ENCODE peak calls at places on chromosomes 4 and X, in four cellular contexts. V is esophagus muscularis mucosa, P is sigmoid colon, X is transverse colon. F is an unnamed sample.

GRCh38 chrX:9438950-9439494 is 25.8 kb upstream of the TBL1X start:
- DNase-seq in V (no peak), P (no peak), X (no peak), F (no peak)

GRCh38 chr4:21366312-21366711 is 582.3 kb downstream of the KCNIP4 start:
- DNase-seq in V (no peak), P (no peak), X (no peak), F (no peak)

GRCh38 chr4:113406723-113407016 is 354.9 kb downstream of the CAMK2D start:
- DNase-seq in V (no peak), P (no peak), X (no peak), F (peak; percentile 30)

GRCh38 chrX:45515262-45516215 is 314.9 kb upstream of the DIPK2B start:
- DNase-seq in V (no peak), P (peak; percentile 94), X (peak; percentile 43), F (peak; percentile 58)

GRCh38 chr4:19807505-19807904 is 444.2 kb upstream of the SLIT2 start:
- DNase-seq in V (no peak), P (no peak), X (no peak), F (no peak)

GRCh38 chrX:23817979-23818336 is 35.0 kb downstream of the SAT1 start:
- DNase-seq in V (no peak), P (no peak), X (no peak), F (no peak)

GRCh38 chrX:110418220-110418856 is 59.7 kb downstream of the RTL9 start:
- DNase-seq in V (no peak), P (no peak), X (no peak), F (no peak)

GRCh38 chr4:15913631-15913970 is 24.9 kb downstream of the FGFBP1 start:
- DNase-seq in V (no peak), P (no peak), X (no peak), F (no peak)

GRCh38 chrX:100731441-100732281 is at the start of gene SYTL4:
- DNase-seq in V (no peak), P (peak; percentile 68), X (peak; percentile 42), F (peak; percentile 22)

GRCh38 chr4:119744580-119744979 is 116.0 kb upstream of the PDE5A start:
- DNase-seq in V (no peak), P (no peak), X (no peak), F (no peak)

DNA sequence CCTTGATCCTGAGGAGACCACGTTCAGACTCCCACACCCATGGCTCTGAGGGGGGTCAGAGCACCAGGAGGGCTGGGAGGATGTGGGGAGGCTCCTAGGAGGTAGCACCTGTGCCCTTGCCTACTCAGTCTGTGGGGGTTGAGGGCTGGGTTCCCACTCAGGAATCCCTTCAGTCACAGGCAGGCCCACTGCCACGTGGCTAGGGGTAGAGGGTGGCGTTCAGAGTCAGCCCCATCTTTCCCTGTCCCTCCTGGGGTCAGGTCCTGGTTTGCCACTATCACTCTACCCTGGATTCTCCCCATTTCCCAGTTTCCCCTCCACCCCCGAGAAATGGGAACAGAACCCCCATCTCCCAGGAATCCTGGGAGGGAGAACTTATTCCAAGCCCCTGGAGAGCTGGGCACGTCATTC is 111.3 kb downstream of the PSAPL1 start:
- DNase-seq in V (no peak), P (no peak), X (no peak), F (no peak)
- TF ChIP-seq POLR2AphosphoS5 in V (no peak), P (no peak), X (no peak), F (no peak)

GRCh38 chr4:79233820-79234219 is 92.0 kb downstream of the NAA11 start:
- DNase-seq in V (no peak), P (no peak), X (no peak), F (no peak)
- TF ChIP-seq CTCF in V (no peak), P (no peak), X (no peak), F (no peak)

GRCh38 chr4:110195561-110196205 is 2.7 kb downstream of the ELOVL6 start:
- DNase-seq in V (no peak), P (no peak), X (no peak), F (no peak)

GRCh38 chr4:110198472-110199419 is at the start of gene ELOVL6:
- DNase-seq in V (no peak), P (peak; percentile 79), X (peak; percentile 66), F (peak; percentile 28)

GRCh38 chr4:110196206-110196870 is 2.1 kb downstream of the ELOVL6 start:
- DNase-seq in V (no peak), P (peak; percentile 66), X (peak; percentile 60), F (peak; percentile 46)

GRCh38 chr4:110197421-110198398 is 705 bp downstream of the ELOVL6 start:
- DNase-seq in V (no peak), P (peak; percentile 70), X (peak; percentile 56), F (peak; percentile 6)

DNA sequence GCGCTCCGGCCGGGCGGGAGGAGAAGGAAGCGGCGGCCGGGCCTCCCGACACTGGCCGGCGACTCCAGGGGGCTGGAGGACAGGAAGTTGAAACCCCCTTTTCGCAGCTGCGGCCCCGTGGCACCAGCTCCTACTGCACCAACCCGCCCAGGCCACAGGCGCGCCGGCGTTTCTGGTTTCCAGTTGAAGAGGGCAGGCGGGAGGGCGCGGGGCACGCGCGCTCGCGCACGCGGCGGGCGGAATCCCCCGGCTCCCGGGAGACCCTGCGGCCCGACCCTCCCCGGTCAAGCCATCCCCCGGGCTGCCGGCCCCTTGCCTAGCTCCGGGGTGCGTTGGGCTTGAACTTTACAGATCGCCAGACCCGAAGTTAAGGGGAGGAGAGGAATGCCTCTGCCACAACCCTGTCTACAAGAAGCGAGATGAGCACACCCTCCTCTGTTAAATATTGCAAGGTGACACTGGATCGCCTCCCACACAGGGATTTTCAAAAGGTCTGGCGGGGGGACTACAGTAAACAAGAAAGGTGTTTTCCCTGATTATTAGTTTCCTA is 1.5 kb downstream of the ELOVL6 start:
- DNase-seq in V (no peak), P (peak; percentile 73), X (peak; percentile 63), F (peak; percentile 26)
- TF ChIP-seq POLR2AphosphoS5 in V (no peak), P (no peak), X (peak; percentile 23), F (no peak)

DNA sequence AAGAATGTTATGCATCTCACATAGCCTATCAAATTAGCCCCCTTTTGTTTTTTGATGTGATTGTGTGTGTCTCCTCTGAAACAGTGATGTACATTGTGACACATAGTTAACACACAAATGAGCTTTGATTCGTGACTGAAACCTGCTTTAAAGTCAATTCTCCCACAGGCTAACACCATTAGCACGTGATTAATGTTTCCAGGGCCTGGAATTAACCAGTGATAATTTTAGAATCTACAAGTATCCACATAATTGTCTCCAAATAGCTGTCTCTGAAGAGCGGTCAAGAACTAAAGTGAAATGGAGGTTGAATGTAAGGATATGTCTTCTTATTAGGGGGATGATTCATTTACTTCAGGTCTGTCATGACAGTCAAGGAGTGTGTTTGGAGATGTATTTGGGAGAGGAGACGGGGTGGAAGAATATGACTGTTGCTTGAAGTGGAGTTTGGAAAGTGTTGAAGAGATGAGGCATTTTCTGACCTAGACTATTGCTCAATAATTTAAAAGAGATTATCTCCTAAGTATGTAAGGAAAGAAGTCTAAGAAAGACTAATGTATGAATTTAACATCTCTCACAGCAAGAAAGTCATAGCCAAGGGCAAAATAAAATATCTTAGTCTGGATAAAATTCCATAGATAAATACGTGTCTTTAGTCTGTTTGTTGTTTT is 13.7 kb upstream of the RASGEF1B start:
- DNase-seq in V (no peak), P (no peak), X (no peak), F (no peak)
- TF ChIP-seq CTCF in V (no peak), P (no peak), X (no peak), F (no peak)

DNA sequence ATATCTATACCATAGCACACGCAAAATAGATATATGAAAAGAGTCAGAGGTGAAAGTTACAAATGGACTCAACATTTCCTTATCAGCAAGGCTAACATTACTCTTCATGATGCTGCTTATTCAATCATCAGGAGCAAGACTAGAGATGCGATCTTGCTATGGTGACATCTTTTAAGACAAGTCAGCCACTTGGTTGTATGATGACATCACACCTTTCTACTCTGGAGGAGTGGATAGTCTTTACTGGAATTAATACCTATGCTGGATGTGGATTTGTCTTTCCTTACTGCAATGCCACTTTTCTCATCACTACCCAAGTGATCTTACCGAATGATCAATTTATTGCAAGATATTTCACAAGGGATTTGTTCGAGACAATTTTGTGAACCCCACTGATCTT is 87.0 kb upstream of the SPOCK3 start:
- DNase-seq in V (no peak), P (no peak), X (no peak), F (no peak)
- TF ChIP-seq POLR2AphosphoS5 in V (no peak), P (no peak), X (no peak), F (no peak)

DNA sequence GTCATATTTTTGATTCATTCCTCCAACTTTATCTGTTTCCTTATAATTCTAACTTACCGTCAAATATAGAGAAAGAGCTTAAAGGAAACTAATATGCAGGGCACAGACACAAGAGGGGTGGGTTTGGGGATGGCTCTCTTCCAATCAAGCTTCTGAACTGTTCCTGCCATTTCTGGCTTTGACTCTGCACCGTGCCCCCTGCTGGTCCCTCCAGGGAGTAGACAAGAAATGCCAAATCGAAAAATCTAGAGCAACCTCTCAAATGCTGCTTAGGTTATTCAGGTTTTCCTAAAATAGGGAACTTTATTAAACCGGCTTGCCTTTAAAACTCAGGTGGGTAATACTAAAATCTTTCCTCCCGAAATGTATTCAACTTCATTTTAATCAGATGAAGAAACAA is 39.8 kb upstream of the VCX3A start:
- DNase-seq in V (no peak), P (no peak), X (no peak), F (no peak)
- TF ChIP-seq CTCF in V (no peak), P (no peak), X (no peak), F (no peak)

GRCh38 chr4:145774473-145774872 is 94.5 kb downstream of the C4orf51 start:
- DNase-seq in V (no peak), P (no peak), X (no peak), F (no peak)

GRCh38 chr4:145776208-145776607 is 96.3 kb downstream of the C4orf51 start:
- DNase-seq in V (peak; percentile 82), P (no peak), X (no peak), F (no peak)

GRCh38 chr4:145775406-145775805 is 95.5 kb downstream of the C4orf51 start:
- DNase-seq in V (peak; percentile 80), P (no peak), X (no peak), F (no peak)

GRCh38 chr4:145772347-145772746 is 92.4 kb downstream of the C4orf51 start:
- DNase-seq in V (no peak), P (no peak), X (no peak), F (no peak)

DNA sequence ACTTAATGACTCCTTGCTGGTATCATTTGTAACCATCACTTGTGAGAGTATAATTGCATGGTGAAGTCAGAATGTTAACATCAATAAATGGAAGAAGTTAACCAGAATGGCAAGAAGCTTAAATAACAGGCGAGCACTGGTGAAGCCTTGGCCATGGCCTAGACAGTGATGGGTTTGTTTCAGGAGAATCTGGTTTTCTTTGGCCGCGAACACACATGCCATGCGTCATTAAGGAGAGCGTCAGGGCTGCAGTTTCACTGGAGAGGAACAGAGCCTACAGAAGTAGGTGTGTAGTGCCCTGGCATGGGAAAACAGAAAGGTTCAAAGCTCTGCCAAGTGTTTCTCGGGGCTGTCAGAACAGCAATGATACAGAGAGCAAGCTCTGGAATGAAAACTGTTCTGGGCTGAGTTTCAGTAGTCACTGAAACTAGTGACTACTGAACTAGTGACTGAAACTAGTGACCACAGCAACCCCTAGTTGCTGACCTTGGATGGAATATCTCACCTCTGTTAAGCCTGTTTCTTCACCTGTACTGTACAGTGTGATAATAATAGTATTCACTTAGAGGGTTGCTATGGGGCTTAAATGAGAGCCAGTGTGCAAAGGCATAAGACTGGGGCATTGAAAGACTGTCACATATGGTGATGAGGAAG is 93.8 kb downstream of the C4orf51 start:
- DNase-seq in V (peak; percentile 90), P (peak; percentile 90), X (peak; percentile 15), F (peak; percentile 39)
- TF ChIP-seq POLR2AphosphoS5 in V (peak; percentile 57), P (peak; percentile 54), X (peak; percentile 38), F (peak; percentile 46)

GRCh38 chrX:39133971-39134370 is 332.7 kb downstream of the MID1IP1 start:
- DNase-seq in V (no peak), P (no peak), X (peak; percentile 19), F (no peak)
- TF ChIP-seq CTCF in V (no peak), P (no peak), X (peak; percentile 21), F (no peak)

GRCh38 chr4:10023806-10024205 is 2.5 kb upstream of the SLC2A9 start:
- DNase-seq in V (no peak), P (peak; percentile 58), X (no peak), F (no peak)
- TF ChIP-seq POLR2AphosphoS5 in V (no peak), P (no peak), X (no peak), F (no peak)